ENCODE peak calls at places on chromosome 9, in eight cellular contexts. F is fibroblast of lung; G is naive thymus-derived CD4-positive, alpha-beta T cell; N is heart right ventricle; C is CD8-positive, alpha-beta T cell; P is aorta; M is tibial artery; Z is ovary. T is an unnamed sample. For H3K27me3, the result is how much of the 10 kb centered on the place peaks cover.

GRCh38 chr9:98584059-98584458 is 124.7 kb downstream of the GABBR2 start:
- DNase-seq in F (no peak), G (no peak), N (no peak), C (no peak), P (no peak), M (no peak), Z (no peak), T (no peak)

GRCh38 chr9:114154597-114155102 is 687 bp upstream of the COL27A1 start:
- DNase-seq in F (peak), G (no peak), N (no peak), C (no peak), P (no peak), M (no peak), Z (no peak), T (no peak)

GRCh38 chr9:98536542-98537173 is 172.1 kb downstream of the GABBR2 start:
- DNase-seq in F (no peak), G (no peak), N (no peak), C (no peak), P (peak), M (no peak), Z (no peak), T (no peak)

GRCh38 chr9:120383611-120383998 is 196.4 kb downstream of the CDK5RAP2 start:
- DNase-seq in F (no peak), G (no peak), N (no peak), C (no peak), P (no peak), M (peak), Z (no peak), T (no peak)

GRCh38 chr9:16705121-16705604 is 165.3 kb downstream of the BNC2 start:
- DNase-seq in F (peak), G (no peak), N (peak), C (no peak), P (peak), M (peak), Z (peak), T (peak)

GRCh38 chr9:7216004-7216821 is 458.4 kb downstream of the KDM4C start:
- DNase-seq in F (peak), G (no peak), N (no peak), C (no peak), P (no peak), M (no peak), Z (no peak), T (no peak)

GRCh38 chr9:6356904-6357303 is 28.7 kb downstream of the TPD52L3 start:
- DNase-seq in F (no peak), G (no peak), N (no peak), C (no peak), P (no peak), M (no peak), Z (no peak), T (no peak)

GRCh38 chr9:130138791-130139190 is 33.4 kb upstream of the NCS1 start:
- DNase-seq in F (peak), G (peak), N (no peak), C (no peak), P (peak), M (peak), Z (peak), T (peak)

DNA sequence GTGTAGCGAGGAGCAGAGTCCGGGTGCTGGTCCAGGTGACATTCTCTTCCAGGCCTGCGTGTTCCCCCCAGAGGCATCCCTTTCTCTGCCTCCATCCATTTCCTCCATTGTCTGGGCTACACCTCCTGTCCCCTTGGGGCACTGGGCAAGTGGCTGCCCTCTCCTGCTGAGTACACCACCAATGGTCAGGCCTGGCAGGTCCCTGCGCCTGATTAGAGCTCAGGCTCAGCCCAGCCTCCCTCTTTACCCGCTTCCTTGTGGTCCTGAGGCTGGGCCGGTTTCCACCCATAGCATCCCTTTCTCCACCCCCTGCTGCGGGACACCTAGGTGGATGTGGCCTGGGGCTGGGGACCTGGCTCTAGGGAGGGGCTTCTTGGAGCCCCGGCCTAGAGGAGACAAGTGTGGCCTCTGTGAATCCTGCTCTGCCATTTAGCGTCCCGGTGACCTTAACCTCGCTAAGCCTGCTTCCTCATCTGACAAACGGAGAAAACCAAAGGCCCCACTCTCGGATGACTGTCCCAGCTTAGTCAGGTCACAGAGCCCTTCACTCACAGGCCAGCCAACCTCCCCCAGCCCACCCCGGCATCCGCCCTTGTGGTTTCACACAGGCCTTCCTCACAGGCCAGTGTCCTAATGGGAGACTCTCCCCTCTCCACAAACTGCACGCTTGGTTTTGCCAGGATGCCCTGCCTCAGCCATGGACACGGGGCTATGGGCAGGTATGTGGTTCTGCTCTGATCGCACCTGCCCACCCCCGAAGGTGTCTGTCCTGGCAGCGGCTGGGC is 12.9 kb downstream of the DOLPP1 start:
- DNase-seq in F (no peak), G (no peak), N (no peak), C (no peak), P (no peak), M (no peak), Z (no peak), T (no peak)
- H3K27ac ChIP-seq in F (no peak), G (no peak), N (peak), C (no peak), P (no peak), M (no peak), Z (peak), T (peak)

DNA sequence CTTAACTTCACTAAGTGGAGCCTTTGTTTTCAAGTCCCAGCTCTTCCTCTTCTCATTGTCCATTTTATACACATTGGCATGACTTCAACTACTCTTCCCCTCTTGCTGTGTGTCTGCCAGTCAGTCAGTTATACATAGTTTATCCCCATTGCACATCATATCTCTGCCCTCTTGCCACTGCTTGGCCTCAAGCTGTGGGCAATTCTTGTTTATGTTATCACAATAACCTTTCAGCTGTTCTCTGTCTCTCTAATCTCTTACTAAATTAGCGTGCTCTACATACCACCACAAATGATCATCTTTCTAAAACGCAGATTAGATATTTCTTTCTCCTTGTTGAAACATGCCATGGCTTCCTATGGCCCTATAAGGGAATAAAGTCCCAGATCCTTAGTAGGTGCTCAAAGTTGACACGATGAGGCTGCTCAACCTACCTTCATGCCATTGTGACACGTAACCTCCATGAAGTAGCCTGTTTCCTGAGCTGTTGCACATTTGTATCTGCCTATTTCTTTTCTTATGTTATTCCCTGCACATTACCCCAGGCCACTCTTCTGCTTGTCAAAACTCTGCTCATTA is 239.3 kb downstream of the GAS1 start:
- DNase-seq in F (no peak), G (no peak), N (no peak), C (no peak), P (no peak), M (no peak), Z (no peak), T (no peak)
- H3K27me3 ChIP-seq in F (under half), G (under half), N (under half), C (under half), P (under half), M (under half), Z (under half), T (under half)

GRCh38 chr9:136961279-136962065 is 9.4 kb downstream of the LCN12 start:
- DNase-seq in F (no peak), G (no peak), N (peak), C (no peak), P (peak), M (no peak), Z (no peak), T (peak)
- H3K27ac ChIP-seq in F (no peak), G (no peak), N (peak), C (peak), P (no peak), M (peak), Z (no peak), T (peak)

DNA sequence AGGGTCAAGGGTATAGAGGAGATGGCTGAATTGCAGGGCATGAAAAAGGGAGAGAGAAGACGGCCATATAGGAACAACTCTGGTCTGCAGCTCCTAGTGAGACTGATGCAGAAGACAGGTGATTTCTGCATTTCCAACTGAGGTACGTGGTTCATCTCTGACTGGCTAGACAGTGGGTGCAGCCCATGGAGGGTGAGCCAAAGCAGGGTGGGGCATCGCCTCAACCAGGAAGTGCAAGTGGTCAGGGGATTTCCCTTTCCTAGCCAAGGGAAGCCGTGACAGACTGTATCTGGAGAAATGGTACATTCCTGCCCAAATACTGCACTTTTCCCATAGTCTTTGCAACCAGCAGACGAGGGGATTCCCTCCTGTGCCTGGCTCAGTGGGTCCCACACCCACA is 22.6 kb upstream of the GNAQ start:
- DNase-seq in F (no peak), G (no peak), N (no peak), C (no peak), P (no peak), M (no peak), Z (no peak), T (no peak)
- H3K27me3 ChIP-seq in F (under half), G (under half), N (under half), C (under half), P (under half), M (under half), Z (under half), T (under half)

T was measured in left ventricle myocardium inferior.